ENCODE peak calls at places on chromosomes 13 and 19, in seven cellular contexts. One of them, this sample, is unnamed.

GRCh38 chr13:34620073-34620858 is 321.8 kb upstream of the NBEA start:
- DNase-seq in A549: no peak
- DNase-seq in osteoblast: no peak
- DNase-seq in Peyer's patch: no peak
- DNase-seq in BE2C: peak
- DNase-seq in mucosa of descending colon: no peak
- DNase-seq in CD4-positive, alpha-beta T cell: no peak
- DNase-seq in this sample: no peak

GRCh38 chr13:112545866-112546265 is 42.1 kb downstream of the TUBGCP3 start:
- DNase-seq in Peyer's patch: no peak
- DNase-seq in mucosa of descending colon: no peak
- DNase-seq in BE2C: no peak
- DNase-seq in CD4-positive, alpha-beta T cell: no peak
- DNase-seq in osteoblast: peak
- DNase-seq in A549: no peak
- DNase-seq in this sample: no peak

GRCh38 chr13:63307239-63307638 is 1891.6 kb upstream of the PCDH20 start:
- DNase-seq in osteoblast: no peak
- DNase-seq in A549: no peak
- DNase-seq in BE2C: no peak
- DNase-seq in Peyer's patch: no peak
- DNase-seq in mucosa of descending colon: no peak
- DNase-seq in CD4-positive, alpha-beta T cell: no peak
- DNase-seq in this sample: no peak

GRCh38 chr13:110392510-110393233 is 85.6 kb downstream of the COL4A2 start:
- DNase-seq in Peyer's patch: no peak
- DNase-seq in BE2C: no peak
- DNase-seq in mucosa of descending colon: no peak
- DNase-seq in A549: no peak
- DNase-seq in CD4-positive, alpha-beta T cell: no peak
- DNase-seq in osteoblast: no peak
- DNase-seq in this sample: no peak

GRCh38 chr13:44755872-44756271 is 179.7 kb upstream of the TSC22D1 start:
- DNase-seq in Peyer's patch: no peak
- DNase-seq in mucosa of descending colon: no peak
- DNase-seq in osteoblast: peak
- DNase-seq in A549: no peak
- DNase-seq in BE2C: no peak
- DNase-seq in CD4-positive, alpha-beta T cell: no peak
- DNase-seq in this sample: no peak

GRCh38 chr13:28513745-28514144 is 18.8 kb upstream of the FLT1 start:
- DNase-seq in BE2C: no peak
- DNase-seq in Peyer's patch: no peak
- DNase-seq in A549: no peak
- DNase-seq in osteoblast: no peak
- DNase-seq in CD4-positive, alpha-beta T cell: no peak
- DNase-seq in mucosa of descending colon: no peak
- DNase-seq in this sample: no peak

GRCh38 chr13:33610471-33611015 is 207.4 kb upstream of the RFC3 start:
- DNase-seq in BE2C: peak
- DNase-seq in mucosa of descending colon: peak
- DNase-seq in CD4-positive, alpha-beta T cell: peak
- DNase-seq in osteoblast: peak
- DNase-seq in Peyer's patch: peak
- DNase-seq in A549: no peak
- DNase-seq in this sample: no peak

GRCh38 chr13:41658057-41658642 is 200.8 kb downstream of the RGCC start:
- DNase-seq in CD4-positive, alpha-beta T cell: no peak
- DNase-seq in BE2C: no peak
- DNase-seq in Peyer's patch: no peak
- DNase-seq in A549: no peak
- DNase-seq in osteoblast: peak
- DNase-seq in mucosa of descending colon: no peak
- DNase-seq in this sample: no peak

GRCh38 chr13:51849145-51850101 is 4.4 kb upstream of the TMEM272 start:
- DNase-seq in mucosa of descending colon: no peak
- DNase-seq in A549: peak
- DNase-seq in osteoblast: peak
- DNase-seq in BE2C: peak
- DNase-seq in CD4-positive, alpha-beta T cell: no peak
- DNase-seq in Peyer's patch: no peak
- DNase-seq in this sample: peak

GRCh38 chr13:96279904-96280303 is 190.0 kb downstream of the HS6ST3 start:
- DNase-seq in A549: no peak
- DNase-seq in mucosa of descending colon: no peak
- DNase-seq in BE2C: no peak
- DNase-seq in Peyer's patch: no peak
- DNase-seq in CD4-positive, alpha-beta T cell: no peak
- DNase-seq in osteoblast: no peak
- DNase-seq in this sample: no peak

DNA sequence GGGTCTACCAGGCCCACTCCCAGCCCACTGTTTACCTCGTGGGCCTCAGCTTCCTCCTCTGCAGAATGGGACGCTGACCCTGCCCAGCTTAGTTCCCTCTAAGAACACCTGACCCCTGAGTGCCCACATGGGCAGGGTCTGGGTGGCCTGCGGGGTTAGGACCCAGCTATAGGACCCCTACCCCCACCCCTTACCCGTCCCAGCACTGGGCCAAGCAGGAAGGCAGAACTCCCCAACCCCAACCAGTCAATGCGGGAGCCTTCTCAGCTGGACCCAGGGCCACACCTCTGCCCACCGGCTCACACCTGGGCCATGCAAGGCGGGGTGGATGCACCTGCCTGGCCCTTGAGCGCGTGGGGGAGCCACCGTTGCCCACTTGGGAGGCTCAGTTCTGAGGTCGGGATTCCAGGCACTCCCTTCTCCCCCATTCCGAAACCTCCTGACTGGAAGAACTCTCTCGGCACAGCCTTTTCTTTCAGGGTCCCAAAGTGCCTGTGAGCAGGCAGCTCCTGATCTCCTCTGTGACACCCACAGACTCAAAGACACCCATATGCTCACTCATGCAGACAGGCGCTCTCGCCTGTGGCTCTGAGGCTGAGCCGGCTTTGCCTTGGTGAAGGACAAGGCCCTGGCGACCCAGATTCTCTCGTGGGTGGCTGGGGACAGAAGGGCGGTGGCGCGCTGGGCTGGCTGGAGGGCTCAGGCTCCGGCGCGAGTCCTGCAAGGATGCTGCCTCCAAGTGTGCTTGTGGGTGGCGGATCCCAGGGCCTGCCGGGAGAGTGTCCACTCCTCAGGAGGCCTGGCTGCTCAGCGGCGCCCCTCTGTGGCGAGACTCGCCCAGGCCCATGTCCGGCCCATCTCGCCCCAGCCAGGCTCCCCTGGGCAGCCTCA is 27.9 kb upstream of the PARP4 start:
- DNase-seq in BE2C: no peak
- DNase-seq in CD4-positive, alpha-beta T cell: no peak
- DNase-seq in osteoblast: no peak
- DNase-seq in Peyer's patch: no peak
- DNase-seq in mucosa of descending colon: no peak
- DNase-seq in A549: peak
- DNase-seq in this sample: no peak
- TF ChIP-seq CTCF in BE2C: peak
- TF ChIP-seq CTCF in CD4-positive, alpha-beta T cell: no peak
- TF ChIP-seq CTCF in osteoblast: no peak
- TF ChIP-seq CTCF in Peyer's patch: no peak
- TF ChIP-seq CTCF in mucosa of descending colon: no peak
- TF ChIP-seq CTCF in A549: peak
- TF ChIP-seq CTCF in this sample: peak

DNA sequence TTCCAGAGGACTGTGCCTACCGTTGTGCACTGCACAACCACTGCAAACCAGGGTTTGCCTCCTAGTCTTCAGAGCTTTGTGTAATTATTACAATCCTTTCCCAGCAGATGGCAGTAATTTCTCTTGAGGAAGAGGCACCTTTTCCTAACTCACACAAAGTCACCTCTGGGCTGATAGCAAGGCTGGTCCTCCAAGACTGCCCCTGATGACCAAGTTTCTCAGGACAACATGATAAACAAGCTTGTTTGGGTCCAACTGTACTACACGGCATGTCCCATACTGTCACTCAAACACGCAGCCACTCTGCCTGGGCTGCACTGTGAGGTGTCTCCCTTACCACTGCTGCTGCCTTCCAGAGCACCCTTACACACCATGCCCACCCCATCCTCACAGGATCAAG is 39.3 kb downstream of the RFXAP start:
- DNase-seq in osteoblast: peak
- DNase-seq in BE2C: peak
- DNase-seq in A549: peak
- DNase-seq in mucosa of descending colon: no peak
- DNase-seq in Peyer's patch: no peak
- DNase-seq in CD4-positive, alpha-beta T cell: no peak
- DNase-seq in this sample: no peak
- TF ChIP-seq CTCF in osteoblast: peak
- TF ChIP-seq CTCF in BE2C: peak
- TF ChIP-seq CTCF in A549: peak
- TF ChIP-seq CTCF in mucosa of descending colon: no peak
- TF ChIP-seq CTCF in Peyer's patch: peak
- TF ChIP-seq CTCF in CD4-positive, alpha-beta T cell: no peak
- TF ChIP-seq CTCF in this sample: peak

GRCh38 chr19:48844472-48844871 is 8.2 kb upstream of the HSD17B14 start:
- DNase-seq in mucosa of descending colon: no peak
- DNase-seq in A549: peak
- DNase-seq in osteoblast: peak
- DNase-seq in CD4-positive, alpha-beta T cell: no peak
- DNase-seq in BE2C: no peak
- DNase-seq in Peyer's patch: no peak
- DNase-seq in this sample: no peak
- TF ChIP-seq CTCF in mucosa of descending colon: no peak
- TF ChIP-seq CTCF in A549: no peak
- TF ChIP-seq CTCF in osteoblast: peak
- TF ChIP-seq CTCF in CD4-positive, alpha-beta T cell: no peak
- TF ChIP-seq CTCF in BE2C: no peak
- TF ChIP-seq CTCF in Peyer's patch: peak
- TF ChIP-seq CTCF in this sample: no peak

DNA sequence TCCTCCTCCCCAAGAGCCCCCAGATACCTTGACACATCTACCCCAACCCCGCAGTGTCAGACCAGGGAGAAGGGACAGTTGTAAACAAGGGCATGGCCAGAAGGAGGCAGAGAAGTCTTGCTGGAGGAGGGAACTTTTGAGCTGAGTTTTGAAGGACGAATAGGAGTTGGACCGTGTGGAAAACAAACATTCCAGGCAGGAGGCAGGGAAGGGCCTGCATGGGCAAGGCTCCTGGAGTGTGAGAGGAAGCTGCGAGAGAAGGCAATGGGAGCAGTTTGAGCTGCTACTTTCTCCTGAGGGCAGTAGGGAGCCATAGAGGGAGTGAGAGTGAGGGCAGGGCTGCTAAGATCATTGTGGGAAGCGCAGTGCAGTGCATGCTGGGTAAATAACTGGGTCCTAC is 23.3 kb downstream of the IL12RB1 start:
- DNase-seq in A549: no peak
- DNase-seq in mucosa of descending colon: no peak
- DNase-seq in Peyer's patch: no peak
- DNase-seq in CD4-positive, alpha-beta T cell: no peak
- DNase-seq in osteoblast: peak
- DNase-seq in BE2C: peak
- DNase-seq in this sample: no peak
- TF ChIP-seq CTCF in A549: peak
- TF ChIP-seq CTCF in mucosa of descending colon: no peak
- TF ChIP-seq CTCF in Peyer's patch: peak
- TF ChIP-seq CTCF in CD4-positive, alpha-beta T cell: no peak
- TF ChIP-seq CTCF in osteoblast: no peak
- TF ChIP-seq CTCF in BE2C: peak
- TF ChIP-seq CTCF in this sample: peak

GRCh38 chr19:46431824-46432223 is 3.1 kb upstream of the PNMA8C start:
- DNase-seq in Peyer's patch: no peak
- DNase-seq in osteoblast: peak
- DNase-seq in CD4-positive, alpha-beta T cell: no peak
- DNase-seq in mucosa of descending colon: no peak
- DNase-seq in A549: no peak
- DNase-seq in BE2C: no peak
- DNase-seq in this sample: no peak
- TF ChIP-seq CTCF in Peyer's patch: no peak
- TF ChIP-seq CTCF in osteoblast: no peak
- TF ChIP-seq CTCF in CD4-positive, alpha-beta T cell: no peak
- TF ChIP-seq CTCF in mucosa of descending colon: no peak
- TF ChIP-seq CTCF in A549: no peak
- TF ChIP-seq CTCF in BE2C: peak
- TF ChIP-seq CTCF in this sample: no peak